ENCODE peak calls at places on chromosomes 6 and 20, in five cellular contexts. Z is fibroblast of lung, Q is endothelial cell of umbilical vein, W is K562, N is MM.1S. X is an unnamed sample. For H3K9me3, the result is how much of the 10 kb centered on the place peaks cover.

GRCh38 chr20:10255846-10256245 is 37.2 kb downstream of the SNAP25 start:
- DNase-seq in Z (no peak), Q (no peak), W (no peak), N (no peak), X (no peak)

GRCh38 chr20:44241796-44242195 is 5.3 kb upstream of the GDAP1L1 start:
- DNase-seq in Z (no peak), Q (no peak), W (no peak), N (no peak), X (no peak)

GRCh38 chr6:67219336-67219735 is 1415.7 kb upstream of the ADGRB3 start:
- DNase-seq in Z (no peak), Q (no peak), W (no peak), N (no peak), X (no peak)

GRCh38 chr6:143742955-143743255 is 65.1 kb downstream of the PHACTR2 start:
- DNase-seq in Z (no peak), Q (no peak), W (no peak), N (no peak), X (no peak)

GRCh38 chr6:408599-409102 is 17.1 kb downstream of the IRF4 start:
- DNase-seq in Z (peak), Q (peak), W (peak), N (no peak), X (peak)

GRCh38 chr6:3887150-3887700 is 38.1 kb downstream of the FAM50B start:
- DNase-seq in Z (peak), Q (peak), W (no peak), N (no peak), X (peak)

GRCh38 chr20:41428285-41428684 is 61.7 kb upstream of the EMILIN3 start:
- DNase-seq in Z (peak), Q (no peak), W (peak), N (no peak), X (no peak)

GRCh38 chr20:1322511-1323245 is 6.3 kb downstream of the SDCBP2 start:
- DNase-seq in Z (peak), Q (peak), W (no peak), N (no peak), X (no peak)

GRCh38 chr20:46978871-46979536 is 84.4 kb downstream of the EYA2 start:
- DNase-seq in Z (no peak), Q (no peak), W (no peak), N (no peak), X (no peak)

GRCh38 chr6:158894192-158894591 is 75.0 kb upstream of the EZR start:
- DNase-seq in Z (peak), Q (peak), W (no peak), N (no peak), X (peak)

GRCh38 chr6:170143401-170144150 is 147.3 kb downstream of the DLL1 start:
- DNase-seq in Z (no peak), Q (no peak), W (no peak), N (no peak), X (no peak)

GRCh38 chr20:32457476-32457986 is 99.4 kb downstream of the ASXL1 start:
- DNase-seq in Z (peak), Q (peak), W (peak), N (peak), X (peak)

GRCh38 chr6:42259286-42259685 is 41.6 kb upstream of the MRPS10 start:
- DNase-seq in Z (peak), Q (no peak), W (no peak), N (no peak), X (no peak)

GRCh38 chr20:58514321-58515239 is 619 bp downstream of the APCDD1L start:
- DNase-seq in Z (peak), Q (no peak), W (no peak), N (no peak), X (no peak)

GRCh38 chr6:154994881-154995240 is 254 bp upstream of the TIAM2 start:
- DNase-seq in Z (no peak), Q (no peak), W (no peak), N (no peak), X (no peak)

GRCh38 chr20:33561981-33562601 is 72.2 kb downstream of the CBFA2T2 start:
- DNase-seq in Z (peak), Q (peak), W (peak), N (no peak), X (peak)

GRCh38 chr6:118748311-118749062 is 97.1 kb upstream of the CEP85L start:
- DNase-seq in Z (peak), Q (peak), W (no peak), N (no peak), X (peak)

GRCh38 chr20:4193053-4193452 is 177.7 kb upstream of the RNF24 start:
- DNase-seq in Z (no peak), Q (no peak), W (no peak), N (no peak), X (no peak)

GRCh38 chr6:14396826-14397517 is 279.4 kb downstream of the CD83 start:
- DNase-seq in Z (peak), Q (no peak), W (no peak), N (no peak), X (no peak)

GRCh38 chr6:148682990-148683389 is 63.8 kb upstream of the UST start:
- DNase-seq in Z (no peak), Q (no peak), W (no peak), N (no peak), X (no peak)

GRCh38 chr20:22303523-22303922 is 280.8 kb downstream of the FOXA2 start:
- DNase-seq in Z (no peak), Q (no peak), W (peak), N (no peak), X (peak)

GRCh38 chr6:144362042-144363018 is 77.2 kb downstream of the UTRN start:
- DNase-seq in Z (peak), Q (peak), W (no peak), N (no peak), X (no peak)

GRCh38 chr6:98957440-98957839 is 9.7 kb upstream of the FBXL4 start:
- DNase-seq in Z (peak), Q (peak), W (no peak), N (no peak), X (no peak)

GRCh38 chr6:167566711-167567141 is 241.8 kb downstream of the TTLL2 start:
- DNase-seq in Z (no peak), Q (no peak), W (no peak), N (no peak), X (no peak)

GRCh38 chr6:167564416-167565250 is 239.7 kb downstream of the TTLL2 start:
- DNase-seq in Z (no peak), Q (no peak), W (no peak), N (no peak), X (no peak)

GRCh38 chr6:167565388-167565787 is 240.5 kb downstream of the TTLL2 start:
- DNase-seq in Z (no peak), Q (no peak), W (no peak), N (no peak), X (no peak)

GRCh38 chr6:167567142-167568033 is 242.5 kb downstream of the TTLL2 start:
- DNase-seq in Z (no peak), Q (no peak), W (no peak), N (no peak), X (no peak)

GRCh38 chr6:167565884-167566491 is 241.1 kb downstream of the TTLL2 start:
- DNase-seq in Z (no peak), Q (no peak), W (peak), N (no peak), X (no peak)
- H3K9me3 ChIP-seq in Z (under half), Q (under half), W (under half), N (under half), X (under half)

GRCh38 chr6:135884136-135884535 is 32.6 kb downstream of the PDE7B start:
- DNase-seq in Z (no peak), Q (no peak), W (no peak), N (no peak), X (no peak)

GRCh38 chr6:135883045-135883444 is 31.5 kb downstream of the PDE7B start:
- DNase-seq in Z (no peak), Q (no peak), W (no peak), N (no peak), X (no peak)

GRCh38 chr6:135877666-135878065 is 26.2 kb downstream of the PDE7B start:
- DNase-seq in Z (no peak), Q (no peak), W (no peak), N (no peak), X (no peak)

GRCh38 chr6:135876048-135876447 is 24.5 kb downstream of the PDE7B start:
- DNase-seq in Z (no peak), Q (no peak), W (no peak), N (no peak), X (no peak)

GRCh38 chr6:135880066-135880972 is 28.8 kb downstream of the PDE7B start:
- DNase-seq in Z (peak), Q (no peak), W (no peak), N (peak), X (no peak)
- H3K4me3 ChIP-seq in Z (peak), Q (no peak), W (no peak), N (peak), X (no peak)

GRCh38 chr20:25083773-25084615 is 2.1 kb upstream of the VSX1 start:
- DNase-seq in Z (no peak), Q (no peak), W (no peak), N (no peak), X (no peak)
- TF ChIP-seq EZH2 in Z (peak), Q (peak), W (no peak), N (no peak), X (peak)

GRCh38 chr20:48620112-48620485 is 207.7 kb downstream of the PREX1 start:
- DNase-seq in Z (no peak), Q (no peak), W (no peak), N (no peak), X (no peak)

GRCh38 chr20:48623176-48623905 is 204.5 kb downstream of the PREX1 start:
- DNase-seq in Z (no peak), Q (no peak), W (no peak), N (no peak), X (no peak)

GRCh38 chr20:48622421-48622820 is 205.4 kb downstream of the PREX1 start:
- DNase-seq in Z (no peak), Q (no peak), W (no peak), N (no peak), X (no peak)

GRCh38 chr20:48620486-48621255 is 207.1 kb downstream of the PREX1 start:
- DNase-seq in Z (peak), Q (peak), W (peak), N (peak), X (peak)

GRCh38 chr20:48621256-48622078 is 206.3 kb downstream of the PREX1 start:
- DNase-seq in Z (peak), Q (no peak), W (peak), N (no peak), X (no peak)
- H3K9me3 ChIP-seq in Z (under half), Q (under half), W (under half), N (under half), X (under half)

GRCh38 chr6:166097914-166098522 is 69.6 kb downstream of the TBXT start:
- DNase-seq in Z (peak), Q (peak), W (peak), N (peak), X (peak)
- H3K4me3 ChIP-seq in Z (peak), Q (no peak), W (no peak), N (no peak), X (peak)

GRCh38 chr6:142087950-142088857 is 44.5 kb upstream of the GJE1 start:
- DNase-seq in Z (no peak), Q (no peak), W (no peak), N (no peak), X (no peak)

DNA sequence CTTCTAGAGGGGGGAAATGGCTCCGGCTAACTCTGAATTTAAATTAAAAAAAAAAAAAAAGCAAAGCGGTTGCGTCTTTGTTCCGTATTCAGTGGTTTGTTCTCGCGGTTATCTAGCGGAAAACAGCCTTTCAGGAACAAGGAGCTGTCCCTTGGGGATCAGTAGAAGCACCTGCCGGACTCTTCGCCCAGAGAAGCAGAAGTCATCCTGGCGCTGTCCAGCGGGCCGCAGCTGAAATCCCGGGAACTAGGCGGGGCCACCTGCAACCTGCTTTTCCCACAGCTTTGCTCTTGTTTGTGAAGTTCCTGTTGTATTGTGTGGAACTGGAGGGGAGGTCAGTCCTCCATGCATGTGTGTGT is 43.9 kb upstream of the GJE1 start:
- DNase-seq in Z (peak), Q (peak), W (no peak), N (no peak), X (peak)
- TF ChIP-seq EZH2 in Z (no peak), Q (no peak), W (no peak), N (no peak), X (no peak)

GRCh38 chr20:49281059-49281912 is 3.4 kb upstream of the ZNFX1 start:
- DNase-seq in Z (peak), Q (peak), W (peak), N (no peak), X (peak)
- H3K9me3 ChIP-seq in Z (under half), Q (under half), W (under half), N (under half), X (under half)

GRCh38 chr6:31397901-31398300 is 5.5 kb upstream of the MICA start:
- DNase-seq in Z (no peak), Q (no peak), W (no peak), N (no peak), X (no peak)
- H3K4me3 ChIP-seq in Z (no peak), Q (no peak), W (no peak), N (no peak), X (no peak)

GRCh38 chr6:1624848-1625341 is 15.2 kb downstream of the FOXC1 start:
- DNase-seq in Z (peak), Q (peak), W (no peak), N (no peak), X (peak)
- TF ChIP-seq EZH2 in Z (no peak), Q (no peak), W (no peak), N (no peak), X (no peak)

GRCh38 chr6:17439243-17439993 is 46.0 kb downstream of the CAP2 start:
- DNase-seq in Z (peak), Q (peak), W (no peak), N (no peak), X (no peak)
- H3K9me3 ChIP-seq in Z (under half), Q (under half), W (under half), N (under half), X (under half)

X was measured in A673.